ENCODE peak calls at places on chromosomes 11 and 22, in six cellular contexts. One of them, this sample, is unnamed.

GRCh38 chr22:27986937-27987336 is 67.9 kb upstream of the PITPNB start:
- DNase-seq in SK-N-SH: no peak
- DNase-seq in bronchial epithelial cell: no peak
- DNase-seq in mucosa of descending colon: no peak
- DNase-seq in adipocyte: no peak
- DNase-seq in adrenal gland: peak; percentile 46
- DNase-seq in this sample: no peak

GRCh38 chr11:102306048-102306575 is 11.2 kb upstream of the BIRC3 start:
- DNase-seq in SK-N-SH: peak; percentile 33
- DNase-seq in bronchial epithelial cell: peak; percentile 95
- DNase-seq in mucosa of descending colon: peak; percentile 70
- DNase-seq in adipocyte: no peak
- DNase-seq in adrenal gland: no peak
- DNase-seq in this sample: no peak

GRCh38 chr11:134152692-134153091 is 71.1 kb downstream of the NCAPD3 start:
- DNase-seq in SK-N-SH: no peak
- DNase-seq in bronchial epithelial cell: no peak
- DNase-seq in mucosa of descending colon: no peak
- DNase-seq in adipocyte: no peak
- DNase-seq in adrenal gland: no peak
- DNase-seq in this sample: no peak

GRCh38 chr11:456533-456932 is 6.5 kb downstream of the PTDSS2 start:
- DNase-seq in SK-N-SH: no peak
- DNase-seq in bronchial epithelial cell: no peak
- DNase-seq in mucosa of descending colon: no peak
- DNase-seq in adipocyte: no peak
- DNase-seq in adrenal gland: no peak
- DNase-seq in this sample: no peak

GRCh38 chr11:125382211-125382807 is 113.8 kb downstream of the FEZ1 start:
- DNase-seq in SK-N-SH: no peak
- DNase-seq in bronchial epithelial cell: no peak
- DNase-seq in mucosa of descending colon: no peak
- DNase-seq in adipocyte: peak; percentile 21
- DNase-seq in adrenal gland: no peak
- DNase-seq in this sample: no peak

GRCh38 chr11:79363261-79363660 is 77.6 kb downstream of the TENM4 start:
- DNase-seq in SK-N-SH: no peak
- DNase-seq in bronchial epithelial cell: peak; percentile 72
- DNase-seq in mucosa of descending colon: no peak
- DNase-seq in adipocyte: no peak
- DNase-seq in adrenal gland: no peak
- DNase-seq in this sample: no peak

GRCh38 chr11:65491614-65492386 is 7.0 kb upstream of the MALAT1 start:
- DNase-seq in SK-N-SH: no peak
- DNase-seq in bronchial epithelial cell: peak; percentile 83
- DNase-seq in mucosa of descending colon: peak; percentile 88
- DNase-seq in adipocyte: peak; percentile 94
- DNase-seq in adrenal gland: peak; percentile 96
- DNase-seq in this sample: peak; percentile 95

GRCh38 chr22:44330188-44330726 is 17.5 kb upstream of the SHISAL1 start:
- DNase-seq in SK-N-SH: no peak
- DNase-seq in bronchial epithelial cell: no peak
- DNase-seq in mucosa of descending colon: no peak
- DNase-seq in adipocyte: no peak
- DNase-seq in adrenal gland: no peak
- DNase-seq in this sample: no peak

GRCh38 chr11:121595717-121596156 is 143.0 kb upstream of the SORL1-AS1 start:
- DNase-seq in SK-N-SH: no peak
- DNase-seq in bronchial epithelial cell: peak; percentile 99
- DNase-seq in mucosa of descending colon: no peak
- DNase-seq in adipocyte: peak; percentile 98
- DNase-seq in adrenal gland: no peak
- DNase-seq in this sample: peak; percentile 99

GRCh38 chr11:32088117-32088941 is 2.5 kb upstream of the RCN1 start:
- DNase-seq in SK-N-SH: peak; percentile 17
- DNase-seq in bronchial epithelial cell: peak; percentile 85
- DNase-seq in mucosa of descending colon: peak; percentile 29
- DNase-seq in adipocyte: peak; percentile 85
- DNase-seq in adrenal gland: peak; percentile 80
- DNase-seq in this sample: peak; percentile 84

GRCh38 chr22:45188779-45189178 is 25.1 kb downstream of the NUP50 start:
- DNase-seq in SK-N-SH: no peak
- DNase-seq in bronchial epithelial cell: no peak
- DNase-seq in mucosa of descending colon: no peak
- DNase-seq in adipocyte: no peak
- DNase-seq in adrenal gland: peak; percentile 44
- DNase-seq in this sample: no peak

GRCh38 chr11:93606721-93607120 is 54.8 kb upstream of the CEP295 start:
- DNase-seq in SK-N-SH: no peak
- DNase-seq in bronchial epithelial cell: no peak
- DNase-seq in mucosa of descending colon: no peak
- DNase-seq in adipocyte: no peak
- DNase-seq in adrenal gland: no peak
- DNase-seq in this sample: no peak

GRCh38 chr11:78978831-78979230 is 404.2 kb upstream of the NARS2 start:
- DNase-seq in SK-N-SH: no peak
- DNase-seq in bronchial epithelial cell: no peak
- DNase-seq in mucosa of descending colon: no peak
- DNase-seq in adipocyte: no peak
- DNase-seq in adrenal gland: no peak
- DNase-seq in this sample: no peak

GRCh38 chr11:101397941-101398340 is 185.9 kb downstream of the TRPC6 start:
- DNase-seq in SK-N-SH: no peak
- DNase-seq in bronchial epithelial cell: no peak
- DNase-seq in mucosa of descending colon: no peak
- DNase-seq in adipocyte: no peak
- DNase-seq in adrenal gland: no peak
- DNase-seq in this sample: no peak

GRCh38 chr11:122741613-122742012 is 86.1 kb downstream of the UBASH3B start:
- DNase-seq in SK-N-SH: no peak
- DNase-seq in bronchial epithelial cell: no peak
- DNase-seq in mucosa of descending colon: peak; percentile 43
- DNase-seq in adipocyte: no peak
- DNase-seq in adrenal gland: peak; percentile 77
- DNase-seq in this sample: peak; percentile 90

GRCh38 chr11:123457187-123457770 is 27.2 kb downstream of the GRAMD1B start:
- DNase-seq in SK-N-SH: no peak
- DNase-seq in bronchial epithelial cell: no peak
- DNase-seq in mucosa of descending colon: peak; percentile 29
- DNase-seq in adipocyte: no peak
- DNase-seq in adrenal gland: peak; percentile 80
- DNase-seq in this sample: peak; percentile 8

GRCh38 chr11:2793781-2794418 is 91.7 kb downstream of the CDKN1C start:
- DNase-seq in SK-N-SH: no peak
- DNase-seq in bronchial epithelial cell: no peak
- DNase-seq in mucosa of descending colon: no peak
- DNase-seq in adipocyte: no peak
- DNase-seq in adrenal gland: peak; percentile 46
- DNase-seq in this sample: no peak

GRCh38 chr11:11995601-11996000 is 12.8 kb downstream of the DKK3 start:
- DNase-seq in SK-N-SH: no peak
- DNase-seq in bronchial epithelial cell: no peak
- DNase-seq in mucosa of descending colon: no peak
- DNase-seq in adipocyte: no peak
- DNase-seq in adrenal gland: no peak
- DNase-seq in this sample: no peak

GRCh38 chr22:49487950-49488349 is 339.7 kb downstream of the BRD1 start:
- DNase-seq in SK-N-SH: no peak
- DNase-seq in bronchial epithelial cell: peak; percentile 13
- DNase-seq in mucosa of descending colon: no peak
- DNase-seq in adipocyte: no peak
- DNase-seq in adrenal gland: peak; percentile 20
- DNase-seq in this sample: no peak

GRCh38 chr11:104130161-104130560 is 33.8 kb downstream of the PDGFD start:
- DNase-seq in SK-N-SH: no peak
- DNase-seq in bronchial epithelial cell: no peak
- DNase-seq in mucosa of descending colon: no peak
- DNase-seq in adipocyte: no peak
- DNase-seq in adrenal gland: no peak
- DNase-seq in this sample: no peak

GRCh38 chr11:10352911-10353550 is 48.2 kb downstream of the ADM start:
- DNase-seq in SK-N-SH: no peak
- DNase-seq in bronchial epithelial cell: no peak
- DNase-seq in mucosa of descending colon: no peak
- DNase-seq in adipocyte: no peak
- DNase-seq in adrenal gland: no peak
- DNase-seq in this sample: no peak

GRCh38 chr11:36622431-36623136 is 24.5 kb upstream of the RAG2 start:
- DNase-seq in SK-N-SH: peak; percentile 32
- DNase-seq in bronchial epithelial cell: peak; percentile 49
- DNase-seq in mucosa of descending colon: peak; percentile 8
- DNase-seq in adipocyte: peak; percentile 57
- DNase-seq in adrenal gland: no peak
- DNase-seq in this sample: peak; percentile 30

GRCh38 chr11:134425413-134425812 is 13.4 kb upstream of the B3GAT1 start:
- DNase-seq in SK-N-SH: no peak
- DNase-seq in bronchial epithelial cell: no peak
- DNase-seq in mucosa of descending colon: no peak
- DNase-seq in adipocyte: no peak
- DNase-seq in adrenal gland: no peak
- DNase-seq in this sample: no peak

GRCh38 chr11:103709366-103709765 is 327.1 kb upstream of the DDI1 start:
- DNase-seq in SK-N-SH: no peak
- DNase-seq in bronchial epithelial cell: no peak
- DNase-seq in mucosa of descending colon: no peak
- DNase-seq in adipocyte: no peak
- DNase-seq in adrenal gland: no peak
- DNase-seq in this sample: no peak

DNA sequence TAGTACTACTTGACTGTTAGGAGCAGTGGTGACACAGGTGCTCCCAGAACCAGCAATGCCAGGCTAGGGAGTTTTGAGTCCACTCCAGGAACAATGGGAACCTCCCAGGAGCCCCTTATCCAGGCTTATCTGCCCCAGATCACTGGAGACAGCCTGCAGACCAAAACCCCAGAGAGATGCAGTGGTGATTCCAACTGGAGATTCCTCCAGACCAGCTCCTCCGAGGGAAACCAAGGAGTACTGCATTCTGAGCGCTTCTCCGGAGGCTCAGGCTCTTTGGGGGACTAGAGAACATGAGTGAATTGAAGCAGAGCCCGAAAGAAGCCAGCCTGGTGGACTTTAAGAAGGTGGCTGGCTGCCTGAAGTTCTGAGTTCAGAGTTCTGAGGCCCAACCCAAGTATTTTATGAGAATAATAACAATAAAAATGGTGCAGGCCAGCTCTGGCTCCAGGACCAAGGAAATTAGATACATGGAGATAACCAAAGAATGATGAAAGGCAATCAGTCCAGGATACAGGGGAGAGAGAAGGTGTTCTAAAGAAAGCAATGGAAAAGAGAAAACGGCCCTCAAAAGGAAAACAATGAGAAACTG is 1.3 kb upstream of the TMEM25 start:
- DNase-seq in SK-N-SH: no peak
- DNase-seq in bronchial epithelial cell: no peak
- DNase-seq in mucosa of descending colon: no peak
- DNase-seq in adipocyte: no peak
- DNase-seq in adrenal gland: no peak
- DNase-seq in this sample: no peak
- H3K4me3 ChIP-seq in SK-N-SH: peak overlapping the region; percentile 85
- H3K4me3 ChIP-seq in bronchial epithelial cell: peak overlapping the region; percentile 68
- H3K4me3 ChIP-seq in mucosa of descending colon: no peak overlapping the region
- H3K4me3 ChIP-seq in adipocyte: peak overlapping the region; percentile 79
- H3K4me3 ChIP-seq in adrenal gland: no peak overlapping the region
- H3K4me3 ChIP-seq in this sample: peak overlapping the region; percentile 71

GRCh38 chr11:57464343-57465181 is 4.2 kb downstream of the RTN4RL2 start:
- DNase-seq in SK-N-SH: peak; percentile 28
- DNase-seq in bronchial epithelial cell: no peak
- DNase-seq in mucosa of descending colon: no peak
- DNase-seq in adipocyte: no peak
- DNase-seq in adrenal gland: no peak
- DNase-seq in this sample: peak; percentile 28

GRCh38 chr11:57463596-57464342 is 3.4 kb downstream of the RTN4RL2 start:
- DNase-seq in SK-N-SH: no peak
- DNase-seq in bronchial epithelial cell: no peak
- DNase-seq in mucosa of descending colon: no peak
- DNase-seq in adipocyte: no peak
- DNase-seq in adrenal gland: no peak
- DNase-seq in this sample: no peak

GRCh38 chr11:57461841-57462489 is 1.6 kb downstream of the RTN4RL2 start:
- DNase-seq in SK-N-SH: no peak
- DNase-seq in bronchial epithelial cell: no peak
- DNase-seq in mucosa of descending colon: no peak
- DNase-seq in adipocyte: no peak
- DNase-seq in adrenal gland: no peak
- DNase-seq in this sample: no peak

GRCh38 chr11:57460756-57461749 is 725 bp downstream of the RTN4RL2 start:
- DNase-seq in SK-N-SH: no peak
- DNase-seq in bronchial epithelial cell: no peak
- DNase-seq in mucosa of descending colon: no peak
- DNase-seq in adipocyte: no peak
- DNase-seq in adrenal gland: no peak
- DNase-seq in this sample: no peak

DNA sequence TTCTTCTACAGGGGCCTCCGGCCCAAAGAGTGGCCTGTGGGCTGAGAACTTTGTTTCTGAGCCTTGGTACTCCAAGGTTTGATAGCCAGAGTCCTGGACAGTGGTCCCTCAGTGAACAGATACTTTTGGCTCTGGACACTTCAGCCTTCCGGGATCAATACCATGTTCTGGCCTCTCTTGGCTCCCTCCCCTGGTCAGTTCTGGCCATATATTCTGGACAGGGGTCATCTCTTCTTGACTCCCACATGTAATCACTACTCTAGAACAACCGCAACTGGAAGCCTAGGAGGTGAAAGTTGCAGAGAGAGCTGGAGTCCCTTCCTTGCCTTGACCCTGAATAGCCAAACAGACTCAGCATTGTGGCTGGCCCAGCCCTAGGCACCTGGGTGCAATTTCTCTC is 2.3 kb downstream of the RTN4RL2 start:
- DNase-seq in SK-N-SH: no peak
- DNase-seq in bronchial epithelial cell: no peak
- DNase-seq in mucosa of descending colon: no peak
- DNase-seq in adipocyte: no peak
- DNase-seq in adrenal gland: no peak
- DNase-seq in this sample: no peak
- H3K4me3 ChIP-seq in SK-N-SH: no peak overlapping the region
- H3K4me3 ChIP-seq in bronchial epithelial cell: no peak overlapping the region
- H3K4me3 ChIP-seq in mucosa of descending colon: no peak overlapping the region
- H3K4me3 ChIP-seq in adipocyte: no peak overlapping the region
- H3K4me3 ChIP-seq in adrenal gland: no peak overlapping the region
- H3K4me3 ChIP-seq in this sample: no peak overlapping the region

DNA sequence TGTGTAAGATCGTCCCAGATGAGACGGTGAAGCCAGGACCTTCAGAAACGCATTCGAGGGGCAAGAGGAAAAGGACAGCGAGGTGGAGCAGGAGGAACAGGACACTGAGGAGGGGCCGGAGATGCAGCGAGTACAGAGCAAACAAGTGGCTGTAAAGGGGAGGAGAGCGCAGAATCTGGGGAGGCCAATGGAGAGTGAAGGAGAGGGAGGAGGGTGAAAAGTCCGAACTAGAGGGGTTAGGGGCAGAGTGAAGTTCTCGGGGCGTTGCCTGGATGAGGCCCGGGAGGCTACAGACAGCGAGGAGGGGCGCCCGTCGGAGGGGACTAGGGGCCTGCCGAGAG is 8.8 kb upstream of the PPIL2 start:
- DNase-seq in SK-N-SH: no peak
- DNase-seq in bronchial epithelial cell: no peak
- DNase-seq in mucosa of descending colon: no peak
- DNase-seq in adipocyte: no peak
- DNase-seq in adrenal gland: no peak
- DNase-seq in this sample: no peak
- H3K4me3 ChIP-seq in SK-N-SH: peak overlapping the region; percentile 61
- H3K4me3 ChIP-seq in bronchial epithelial cell: peak overlapping the region; percentile 42
- H3K4me3 ChIP-seq in mucosa of descending colon: no peak overlapping the region
- H3K4me3 ChIP-seq in adipocyte: peak overlapping the region; percentile 72
- H3K4me3 ChIP-seq in adrenal gland: no peak overlapping the region
- H3K4me3 ChIP-seq in this sample: peak overlapping the region; percentile 64

GRCh38 chr11:74696488-74696887 is 34.7 kb downstream of the CHRDL2 start:
- DNase-seq in SK-N-SH: no peak
- DNase-seq in bronchial epithelial cell: no peak
- DNase-seq in mucosa of descending colon: no peak
- DNase-seq in adipocyte: no peak
- DNase-seq in adrenal gland: no peak
- DNase-seq in this sample: peak; percentile 38
- H3K4me3 ChIP-seq in SK-N-SH: no peak overlapping the region
- H3K4me3 ChIP-seq in bronchial epithelial cell: no peak overlapping the region
- H3K4me3 ChIP-seq in mucosa of descending colon: no peak overlapping the region
- H3K4me3 ChIP-seq in adipocyte: peak overlapping the region; percentile 60
- H3K4me3 ChIP-seq in adrenal gland: no peak overlapping the region
- H3K4me3 ChIP-seq in this sample: no peak overlapping the region

This sample was measured in fibroblast of villous mesenchyme.